ENCODE peak calls at places on chromosomes 11 and 22, in six cellular contexts. One of them, this sample, is unnamed.

GRCh38 chr22:39152024-39152510 is 413 bp downstream of the CBX7 start:
- DNase-seq in NCI-H1930: no peak
- DNase-seq in esophagus squamous epithelium: no peak
- DNase-seq in GM23248: no peak
- DNase-seq in dorsolateral prefrontal cortex: no peak
- DNase-seq in DMS153: no peak
- DNase-seq in this sample: no peak

GRCh38 chr22:39254122-39254521 is 9.3 kb upstream of the PDGFB start:
- DNase-seq in GM23248: no peak
- DNase-seq in NCI-H1930: no peak
- DNase-seq in DMS153: no peak
- DNase-seq in dorsolateral prefrontal cortex: peak; percentile 41
- DNase-seq in esophagus squamous epithelium: no peak
- DNase-seq in this sample: no peak

GRCh38 chr22:24433001-24433867 is 5.8 kb downstream of the ADORA2A start:
- DNase-seq in NCI-H1930: no peak
- DNase-seq in GM23248: no peak
- DNase-seq in dorsolateral prefrontal cortex: no peak
- DNase-seq in DMS153: no peak
- DNase-seq in esophagus squamous epithelium: no peak
- DNase-seq in this sample: no peak

GRCh38 chr22:49412236-49412635 is 415.4 kb downstream of the BRD1 start:
- DNase-seq in dorsolateral prefrontal cortex: no peak
- DNase-seq in esophagus squamous epithelium: no peak
- DNase-seq in NCI-H1930: no peak
- DNase-seq in GM23248: no peak
- DNase-seq in DMS153: no peak
- DNase-seq in this sample: no peak

GRCh38 chr22:40452730-40453487 is 82.5 kb downstream of the SGSM3 start:
- DNase-seq in DMS153: no peak
- DNase-seq in GM23248: peak; percentile 21
- DNase-seq in dorsolateral prefrontal cortex: no peak
- DNase-seq in NCI-H1930: no peak
- DNase-seq in esophagus squamous epithelium: no peak
- DNase-seq in this sample: no peak

GRCh38 chr11:124277207-124277606 is 21.0 kb downstream of the OR8G5 start:
- DNase-seq in NCI-H1930: no peak
- DNase-seq in GM23248: no peak
- DNase-seq in esophagus squamous epithelium: no peak
- DNase-seq in dorsolateral prefrontal cortex: no peak
- DNase-seq in DMS153: no peak
- DNase-seq in this sample: no peak

GRCh38 chr11:114088836-114089235 is 29.3 kb downstream of the ZBTB16 start:
- DNase-seq in dorsolateral prefrontal cortex: peak; percentile 31
- DNase-seq in NCI-H1930: no peak
- DNase-seq in esophagus squamous epithelium: no peak
- DNase-seq in DMS153: no peak
- DNase-seq in GM23248: no peak
- DNase-seq in this sample: no peak

GRCh38 chr11:12628322-12628721 is 45.9 kb upstream of the TEAD1 start:
- DNase-seq in GM23248: no peak
- DNase-seq in dorsolateral prefrontal cortex: no peak
- DNase-seq in NCI-H1930: no peak
- DNase-seq in esophagus squamous epithelium: no peak
- DNase-seq in DMS153: no peak
- DNase-seq in this sample: no peak

GRCh38 chr22:31830721-31831070 is 76.9 kb downstream of the DEPDC5 start:
- DNase-seq in GM23248: no peak
- DNase-seq in DMS153: no peak
- DNase-seq in NCI-H1930: no peak
- DNase-seq in esophagus squamous epithelium: no peak
- DNase-seq in dorsolateral prefrontal cortex: no peak
- DNase-seq in this sample: no peak

GRCh38 chr11:66100272-66101037 is 30.4 kb downstream of the PACS1 start:
- DNase-seq in GM23248: no peak
- DNase-seq in dorsolateral prefrontal cortex: peak; percentile 86
- DNase-seq in NCI-H1930: no peak
- DNase-seq in esophagus squamous epithelium: peak; percentile 15
- DNase-seq in DMS153: peak; percentile 80
- DNase-seq in this sample: no peak

GRCh38 chr11:28169816-28170215 is 61.6 kb downstream of the METTL15 start:
- DNase-seq in dorsolateral prefrontal cortex: no peak
- DNase-seq in DMS153: no peak
- DNase-seq in esophagus squamous epithelium: no peak
- DNase-seq in GM23248: peak; percentile 42
- DNase-seq in NCI-H1930: no peak
- DNase-seq in this sample: no peak

GRCh38 chr11:5690216-5690615 is 626 bp downstream of the TRIM22 start:
- DNase-seq in DMS153: no peak
- DNase-seq in dorsolateral prefrontal cortex: no peak
- DNase-seq in esophagus squamous epithelium: no peak
- DNase-seq in GM23248: peak; percentile 50
- DNase-seq in NCI-H1930: no peak
- DNase-seq in this sample: no peak

GRCh38 chr11:124474079-124474478 is 28.6 kb upstream of the OR8B8 start:
- DNase-seq in dorsolateral prefrontal cortex: no peak
- DNase-seq in DMS153: no peak
- DNase-seq in GM23248: no peak
- DNase-seq in esophagus squamous epithelium: no peak
- DNase-seq in NCI-H1930: no peak
- DNase-seq in this sample: no peak

GRCh38 chr11:108929241-108929640 is 264.4 kb downstream of the DDX10 start:
- DNase-seq in dorsolateral prefrontal cortex: no peak
- DNase-seq in DMS153: no peak
- DNase-seq in esophagus squamous epithelium: no peak
- DNase-seq in GM23248: peak; percentile 97
- DNase-seq in NCI-H1930: no peak
- DNase-seq in this sample: no peak

GRCh38 chr22:27461470-27461869 is 340.1 kb downstream of the MN1 start:
- DNase-seq in GM23248: peak; percentile 96
- DNase-seq in esophagus squamous epithelium: no peak
- DNase-seq in DMS153: no peak
- DNase-seq in dorsolateral prefrontal cortex: no peak
- DNase-seq in NCI-H1930: no peak
- DNase-seq in this sample: no peak

GRCh38 chr11:134498326-134499139 is 86.5 kb upstream of the B3GAT1 start:
- DNase-seq in esophagus squamous epithelium: no peak
- DNase-seq in dorsolateral prefrontal cortex: peak; percentile 69
- DNase-seq in GM23248: no peak
- DNase-seq in DMS153: no peak
- DNase-seq in NCI-H1930: no peak
- DNase-seq in this sample: no peak

GRCh38 chr22:45510376-45511232 is 7.9 kb downstream of the FBLN1 start:
- DNase-seq in GM23248: peak; percentile 44
- DNase-seq in esophagus squamous epithelium: no peak
- DNase-seq in DMS153: no peak
- DNase-seq in dorsolateral prefrontal cortex: no peak
- DNase-seq in NCI-H1930: no peak
- DNase-seq in this sample: no peak

GRCh38 chr11:130599073-130599654 is 150.7 kb downstream of the ADAMTS15 start:
- DNase-seq in esophagus squamous epithelium: no peak
- DNase-seq in DMS153: no peak
- DNase-seq in NCI-H1930: no peak
- DNase-seq in GM23248: peak; percentile 45
- DNase-seq in dorsolateral prefrontal cortex: no peak
- DNase-seq in this sample: no peak

GRCh38 chr22:19663821-19664325 is 50.4 kb upstream of the SEPTIN5 start:
- DNase-seq in DMS153: peak; percentile 49
- DNase-seq in dorsolateral prefrontal cortex: no peak
- DNase-seq in NCI-H1930: no peak
- DNase-seq in esophagus squamous epithelium: no peak
- DNase-seq in GM23248: peak; percentile 82
- DNase-seq in this sample: no peak

GRCh38 chr11:106021181-106021966 is 666 bp downstream of the MSANTD4 start:
- DNase-seq in DMS153: no peak
- DNase-seq in GM23248: peak; percentile 70
- DNase-seq in dorsolateral prefrontal cortex: no peak
- DNase-seq in NCI-H1930: peak; percentile 33
- DNase-seq in esophagus squamous epithelium: no peak
- DNase-seq in this sample: no peak

GRCh38 chr11:72584293-72584921 is 89.8 kb downstream of the PDE2A start:
- DNase-seq in DMS153: no peak
- DNase-seq in GM23248: peak; percentile 59
- DNase-seq in dorsolateral prefrontal cortex: no peak
- DNase-seq in esophagus squamous epithelium: no peak
- DNase-seq in NCI-H1930: no peak
- DNase-seq in this sample: no peak

GRCh38 chr11:72241290-72241781 is 2.6 kb downstream of the PHOX2A start:
- DNase-seq in esophagus squamous epithelium: no peak
- DNase-seq in dorsolateral prefrontal cortex: no peak
- DNase-seq in NCI-H1930: no peak
- DNase-seq in DMS153: no peak
- DNase-seq in GM23248: no peak
- DNase-seq in this sample: no peak

GRCh38 chr22:39937881-39938280 is 22.3 kb upstream of the TMA7B start:
- DNase-seq in esophagus squamous epithelium: no peak
- DNase-seq in DMS153: no peak
- DNase-seq in dorsolateral prefrontal cortex: no peak
- DNase-seq in GM23248: no peak
- DNase-seq in NCI-H1930: no peak
- DNase-seq in this sample: no peak

GRCh38 chr11:46679252-46680163 is 20.9 kb downstream of the ARHGAP1 start:
- DNase-seq in esophagus squamous epithelium: no peak
- DNase-seq in NCI-H1930: no peak
- DNase-seq in dorsolateral prefrontal cortex: no peak
- DNase-seq in GM23248: no peak
- DNase-seq in DMS153: no peak
- DNase-seq in this sample: no peak

GRCh38 chr11:47271328-47271727 is 1.4 kb downstream of the MADD start:
- DNase-seq in NCI-H1930: no peak
- DNase-seq in esophagus squamous epithelium: no peak
- DNase-seq in DMS153: no peak
- DNase-seq in GM23248: no peak
- DNase-seq in dorsolateral prefrontal cortex: no peak
- DNase-seq in this sample: no peak

GRCh38 chr11:65279713-65280459 is 18.1 kb downstream of the POLA2 start:
- DNase-seq in NCI-H1930: no peak
- DNase-seq in GM23248: peak; percentile 96
- DNase-seq in DMS153: no peak
- DNase-seq in dorsolateral prefrontal cortex: no peak
- DNase-seq in esophagus squamous epithelium: no peak
- DNase-seq in this sample: no peak

GRCh38 chr11:83566948-83567347 is 280.8 kb upstream of the CCDC90B start:
- DNase-seq in dorsolateral prefrontal cortex: no peak
- DNase-seq in esophagus squamous epithelium: no peak
- DNase-seq in NCI-H1930: no peak
- DNase-seq in GM23248: peak; percentile 93
- DNase-seq in DMS153: no peak
- DNase-seq in this sample: no peak

GRCh38 chr11:326592-326841 is 5.9 kb upstream of the IFITM3 start:
- DNase-seq in NCI-H1930: no peak
- DNase-seq in GM23248: no peak
- DNase-seq in DMS153: no peak
- DNase-seq in dorsolateral prefrontal cortex: no peak
- DNase-seq in esophagus squamous epithelium: no peak
- DNase-seq in this sample: no peak

This sample was measured in SIG-M5.